ENCODE peak calls at places on chromosomes 4 and X, in ten cellular contexts. N is mammary epithelial cell, K is spleen, U is aorta, G is AG04450, J is HAP-1, Q is MM.1S, C is fibroblast of the aortic adventitia, B is GM06990, T is bronchial epithelial cell. X is an unnamed sample.

GRCh38 chr4:156830356-156830755 is 141.2 kb downstream of the PDGFC start:
- DNase-seq in N (peak), K (no peak), U (no peak), G (no peak), J (no peak), Q (no peak), C (peak), B (no peak), T (peak), X (peak)

GRCh38 chr4:40682298-40683101 is 52.8 kb upstream of the RBM47 start:
- DNase-seq in N (no peak), K (no peak), U (no peak), G (no peak), J (no peak), Q (no peak), C (no peak), B (no peak), T (no peak), X (peak)

GRCh38 chrX:17242470-17242869 is 132.5 kb upstream of the NHS start:
- DNase-seq in N (peak), K (no peak), U (no peak), G (peak), J (peak), Q (peak), C (peak), B (peak), T (peak), X (peak)

GRCh38 chrX:51336584-51336983 is 4.0 kb downstream of the NUDT10 start:
- DNase-seq in N (peak), K (no peak), U (no peak), G (no peak), J (peak), Q (peak), C (peak), B (peak), T (peak), X (peak)

GRCh38 chr4:142565771-142566170 is 280.3 kb downstream of the INPP4B start:
- DNase-seq in N (no peak), K (no peak), U (no peak), G (no peak), J (no peak), Q (no peak), C (no peak), B (peak), T (peak), X (no peak)

GRCh38 chrX:155071694-155072215 is 447 bp downstream of the BRCC3 start:
- DNase-seq in N (no peak), K (peak), U (no peak), G (no peak), J (no peak), Q (peak), C (no peak), B (no peak), T (no peak), X (no peak)

GRCh38 chr4:177339794-177340374 is 30.2 kb downstream of the NEIL3 start:
- DNase-seq in N (peak), K (no peak), U (no peak), G (peak), J (peak), Q (peak), C (peak), B (no peak), T (peak), X (peak)

GRCh38 chrX:112048707-112049106 is 33.9 kb downstream of the TRPC5 start:
- DNase-seq in N (no peak), K (no peak), U (no peak), G (no peak), J (peak), Q (no peak), C (no peak), B (no peak), T (no peak), X (no peak)

GRCh38 chrX:1322393-1322792 is 14.2 kb upstream of the IL3RA start:
- DNase-seq in N (no peak), K (no peak), U (peak), G (no peak), J (no peak), Q (no peak), C (no peak), B (no peak), T (no peak), X (no peak)

GRCh38 chr4:48493485-48494100 is 3.5 kb downstream of the ZAR1 start:
- DNase-seq in N (no peak), K (no peak), U (no peak), G (no peak), J (no peak), Q (no peak), C (peak), B (no peak), T (no peak), X (peak)

GRCh38 chr4:157220026-157220881 is at the start of gene GRIA2:
- DNase-seq in N (peak), K (peak), U (peak), G (no peak), J (peak), Q (no peak), C (peak), B (no peak), T (peak), X (peak)

GRCh38 chr4:153950100-153950979 is 161.5 kb upstream of the SFRP2 start:
- DNase-seq in N (peak), K (no peak), U (no peak), G (no peak), J (no peak), Q (peak), C (no peak), B (no peak), T (no peak), X (no peak)

GRCh38 chrX:12065251-12065650 is 73.0 kb upstream of the FRMPD4 start:
- DNase-seq in N (peak), K (no peak), U (no peak), G (no peak), J (peak), Q (no peak), C (peak), B (no peak), T (peak), X (no peak)

GRCh38 chr4:170872794-170873193 is 783.0 kb upstream of the AADAT start:
- DNase-seq in N (peak), K (no peak), U (no peak), G (no peak), J (no peak), Q (no peak), C (no peak), B (no peak), T (peak), X (no peak)

GRCh38 chrX:13126785-13127184 is 82.4 kb upstream of the FAM9C start:
- DNase-seq in N (no peak), K (no peak), U (no peak), G (no peak), J (no peak), Q (no peak), C (peak), B (no peak), T (no peak), X (no peak)

GRCh38 chr4:184441461-184442392 is 32.6 kb downstream of the IRF2 start:
- DNase-seq in N (no peak), K (no peak), U (no peak), G (no peak), J (no peak), Q (no peak), C (no peak), B (no peak), T (no peak), X (no peak)

GRCh38 chr4:2341911-2342652 is 76.4 kb downstream of the ZFYVE28 start:
- DNase-seq in N (no peak), K (peak), U (peak), G (no peak), J (no peak), Q (no peak), C (no peak), B (no peak), T (no peak), X (no peak)

GRCh38 chr4:99219072-99219471 is at the start of gene ADH6:
- DNase-seq in N (no peak), K (no peak), U (no peak), G (no peak), J (no peak), Q (no peak), C (no peak), B (no peak), T (no peak), X (no peak)

GRCh38 chr4:153227501-153227900 is 23.3 kb downstream of the TRIM2 start:
- DNase-seq in N (no peak), K (no peak), U (no peak), G (no peak), J (peak), Q (no peak), C (no peak), B (no peak), T (no peak), X (no peak)

GRCh38 chr4:10438924-10439323 is 18.3 kb downstream of the ZNF518B start:
- DNase-seq in N (no peak), K (no peak), U (no peak), G (no peak), J (no peak), Q (no peak), C (no peak), B (no peak), T (no peak), X (no peak)

GRCh38 chrX:23634181-23634580 is 33.1 kb upstream of the PRDX4 start:
- DNase-seq in N (peak), K (no peak), U (no peak), G (no peak), J (no peak), Q (no peak), C (peak), B (no peak), T (peak), X (peak)

GRCh38 chr4:155954118-155954503 is 445 bp upstream of the CTSO start:
- DNase-seq in N (no peak), K (peak), U (peak), G (no peak), J (no peak), Q (peak), C (no peak), B (no peak), T (no peak), X (no peak)

GRCh38 chr4:93828332-93828829 is at the start of gene ATOH1:
- DNase-seq in N (peak), K (no peak), U (no peak), G (no peak), J (peak), Q (peak), C (no peak), B (no peak), T (peak), X (no peak)

GRCh38 chr4:163564221-163564720 is 69.8 kb downstream of the TMA16 start:
- DNase-seq in N (no peak), K (no peak), U (no peak), G (no peak), J (peak), Q (no peak), C (no peak), B (no peak), T (no peak), X (no peak)

GRCh38 chr4:57064811-57065711 is 45.1 kb downstream of the IGFBP7 start:
- DNase-seq in N (no peak), K (no peak), U (peak), G (peak), J (no peak), Q (no peak), C (peak), B (no peak), T (peak), X (no peak)

GRCh38 chr4:57083107-57083506 is 27.1 kb downstream of the IGFBP7 start:
- DNase-seq in N (no peak), K (no peak), U (no peak), G (no peak), J (no peak), Q (no peak), C (peak), B (no peak), T (no peak), X (no peak)

GRCh38 chr4:157128395-157128794 is 52.4 kb downstream of the GLRB start:
- DNase-seq in N (peak), K (no peak), U (no peak), G (peak), J (peak), Q (peak), C (peak), B (no peak), T (peak), X (no peak)

GRCh38 chr4:136731025-136731424 is 801.3 kb downstream of the PCDH18 start:
- DNase-seq in N (no peak), K (no peak), U (no peak), G (no peak), J (no peak), Q (no peak), C (peak), B (no peak), T (no peak), X (no peak)

GRCh38 chr4:188372051-188372450 is 232.8 kb downstream of the TRIML1 start:
- DNase-seq in N (peak), K (no peak), U (no peak), G (peak), J (no peak), Q (no peak), C (no peak), B (no peak), T (peak), X (peak)

GRCh38 chrX:63751481-63751880 is 33.5 kb downstream of the ARHGEF9 start:
- DNase-seq in N (peak), K (no peak), U (no peak), G (no peak), J (no peak), Q (no peak), C (no peak), B (no peak), T (peak), X (no peak)
- H3K4me3 ChIP-seq in N (no peak), K (no peak), U (no peak), G (no peak), J (no peak), Q (no peak), C (no peak), B (no peak), T (no peak), X (no peak)

DNA sequence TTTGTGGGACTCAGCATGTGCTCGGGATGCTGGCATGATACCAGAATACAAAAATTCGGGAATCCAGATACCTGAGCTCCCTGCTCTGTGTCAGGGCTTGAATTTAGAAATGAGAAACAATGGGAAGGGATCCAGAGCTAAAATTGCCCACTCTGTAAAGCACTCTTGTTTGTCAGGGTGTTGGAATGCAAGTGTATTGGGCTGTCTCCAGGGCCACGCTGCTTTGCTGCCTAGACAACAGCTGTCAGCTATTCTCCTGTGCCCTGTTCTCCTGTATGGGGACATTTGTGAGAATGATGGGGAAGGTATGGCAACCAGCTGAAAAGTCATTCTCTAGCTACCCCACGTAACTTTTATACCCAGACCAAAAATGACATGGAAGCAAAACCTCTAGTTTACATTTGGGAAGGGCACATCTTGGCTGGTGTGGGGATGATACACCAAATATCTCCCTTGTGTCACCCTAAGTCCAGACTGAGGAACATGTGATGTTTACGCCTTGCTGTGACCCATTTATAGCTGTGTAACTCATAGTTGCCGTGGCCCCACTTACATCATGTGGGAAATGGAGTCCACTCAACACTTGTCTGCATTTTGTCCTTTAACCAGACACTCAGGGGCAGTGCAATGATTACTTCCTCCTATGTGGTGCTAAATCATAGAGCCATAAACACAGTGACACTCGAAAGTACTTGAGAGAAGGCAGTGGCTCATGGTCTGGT is 46.6 kb downstream of the SMPX start:
- DNase-seq in N (no peak), K (no peak), U (no peak), G (no peak), J (no peak), Q (no peak), C (no peak), B (no peak), T (no peak), X (no peak)
- H3K4me3 ChIP-seq in N (no peak), K (no peak), U (no peak), G (no peak), J (no peak), Q (no peak), C (no peak), B (no peak), T (no peak), X (no peak)

DNA sequence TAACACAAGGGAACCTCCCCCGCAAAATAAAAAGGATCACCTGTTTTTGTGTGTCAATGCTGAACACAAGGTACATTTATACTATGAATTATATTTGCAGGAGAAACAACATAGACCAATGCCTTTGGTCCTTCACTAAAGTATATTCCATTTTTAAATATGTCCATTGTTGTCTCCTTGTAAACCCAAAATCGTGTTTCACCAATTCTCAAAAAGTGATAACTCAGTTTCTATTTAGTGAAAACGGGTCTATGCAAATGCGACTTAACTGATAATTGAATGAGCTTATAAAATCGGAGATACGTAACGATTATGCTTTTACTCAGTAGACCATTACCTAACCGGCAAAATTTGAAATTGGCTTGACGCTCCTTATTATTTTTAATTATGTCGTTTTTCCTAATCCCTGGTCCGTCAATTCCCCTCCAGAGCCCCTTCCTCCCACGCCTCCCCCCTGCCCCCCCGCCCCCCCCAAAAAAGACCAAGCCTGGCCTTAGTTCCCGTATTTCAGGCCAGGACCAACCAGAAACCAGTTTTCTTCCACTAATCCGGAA is 2.0 kb downstream of the BRWD3 start:
- DNase-seq in N (no peak), K (no peak), U (no peak), G (no peak), J (no peak), Q (peak), C (peak), B (no peak), T (peak), X (peak)
- H3K4me3 ChIP-seq in N (peak), K (peak), U (peak), G (peak), J (peak), Q (peak), C (peak), B (peak), T (peak), X (peak)

GRCh38 chr4:39044947-39045734 is 12.9 kb upstream of the TMEM156 start:
- DNase-seq in N (peak), K (peak), U (no peak), G (no peak), J (no peak), Q (no peak), C (peak), B (no peak), T (no peak), X (peak)
- H3K4me3 ChIP-seq in N (peak), K (peak), U (peak), G (peak), J (peak), Q (peak), C (peak), B (peak), T (peak), X (peak)

GRCh38 chr4:76253511-76253910 is 2.0 kb downstream of the FAM47E start:
- DNase-seq in N (no peak), K (no peak), U (no peak), G (no peak), J (no peak), Q (no peak), C (no peak), B (no peak), T (no peak), X (no peak)

GRCh38 chr4:76251448-76252270 is at the start of gene FAM47E:
- DNase-seq in N (peak), K (peak), U (peak), G (no peak), J (peak), Q (peak), C (no peak), B (peak), T (peak), X (peak)

GRCh38 chr4:76246852-76247251 is 4.7 kb upstream of the FAM47E start:
- DNase-seq in N (no peak), K (no peak), U (no peak), G (no peak), J (no peak), Q (no peak), C (no peak), B (no peak), T (no peak), X (no peak)

GRCh38 chr4:76252271-76252653 is 741 bp downstream of the FAM47E start:
- DNase-seq in N (no peak), K (no peak), U (no peak), G (no peak), J (no peak), Q (no peak), C (no peak), B (no peak), T (no peak), X (no peak)

DNA sequence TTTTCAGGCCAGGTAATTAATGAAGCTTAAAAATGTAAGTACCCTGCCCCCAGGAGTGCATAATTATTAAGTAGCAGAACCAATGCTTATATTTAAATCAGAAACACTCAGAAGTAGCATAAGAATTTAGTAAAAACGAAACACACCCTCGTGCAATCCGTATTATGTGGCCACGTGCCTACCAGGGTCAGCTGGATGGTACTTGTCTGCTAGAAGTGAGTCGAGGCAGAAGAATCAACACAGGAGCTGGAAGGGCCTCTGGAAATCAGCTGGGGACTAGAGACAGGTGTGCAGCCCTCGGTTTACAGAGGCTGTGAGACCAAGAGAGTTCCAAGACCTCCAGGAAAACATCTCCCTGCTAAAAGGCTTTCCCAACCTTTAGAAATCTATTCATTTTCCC is 559 bp upstream of the FAM47E start:
- DNase-seq in N (no peak), K (no peak), U (no peak), G (no peak), J (no peak), Q (peak), C (no peak), B (no peak), T (no peak), X (no peak)
- H3K4me3 ChIP-seq in N (peak), K (peak), U (peak), G (peak), J (peak), Q (peak), C (peak), B (no peak), T (peak), X (peak)

GRCh38 chrX:40107291-40108083 is 9.7 kb upstream of the BCOR start:
- DNase-seq in N (no peak), K (peak), U (peak), G (no peak), J (peak), Q (peak), C (no peak), B (no peak), T (no peak), X (peak)
- H3K4me3 ChIP-seq in N (no peak), K (peak), U (no peak), G (no peak), J (peak), Q (peak), C (no peak), B (peak), T (no peak), X (peak)

GRCh38 chr4:8422786-8423185 is 17.7 kb downstream of the ACOX3 start:
- DNase-seq in N (no peak), K (no peak), U (no peak), G (no peak), J (no peak), Q (no peak), C (no peak), B (no peak), T (no peak), X (no peak)

GRCh38 chr4:8431553-8431952 is 9.0 kb downstream of the ACOX3 start:
- DNase-seq in N (no peak), K (no peak), U (no peak), G (no peak), J (no peak), Q (no peak), C (no peak), B (no peak), T (no peak), X (no peak)

GRCh38 chr4:8427761-8428287 is 12.7 kb downstream of the ACOX3 start:
- DNase-seq in N (peak), K (no peak), U (peak), G (no peak), J (no peak), Q (no peak), C (peak), B (no peak), T (peak), X (peak)

GRCh38 chr4:8428288-8429097 is 12.0 kb downstream of the ACOX3 start:
- DNase-seq in N (peak), K (peak), U (peak), G (peak), J (peak), Q (peak), C (peak), B (peak), T (peak), X (peak)

DNA sequence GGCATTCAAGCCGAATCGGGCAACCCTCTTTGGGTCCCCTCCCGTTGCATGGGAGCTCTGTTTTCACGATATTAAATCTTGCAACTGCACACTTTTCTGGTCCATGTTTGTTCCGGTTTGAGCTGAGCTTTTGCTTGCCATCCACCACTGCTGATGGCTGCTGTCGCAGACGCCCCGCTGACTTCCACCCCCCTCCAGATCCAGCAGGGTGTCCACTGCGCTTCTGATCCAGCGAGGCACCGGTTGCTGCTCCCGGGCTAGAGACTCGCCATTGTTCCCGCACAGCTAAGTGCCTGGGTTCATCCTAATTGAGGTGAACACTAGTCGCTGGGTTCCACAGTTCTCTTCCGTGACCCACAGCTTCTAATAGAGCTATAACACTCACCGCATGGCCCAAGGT is 13.3 kb downstream of the ACOX3 start:
- DNase-seq in N (no peak), K (no peak), U (no peak), G (no peak), J (no peak), Q (no peak), C (no peak), B (no peak), T (no peak), X (no peak)
- H3K4me3 ChIP-seq in N (peak), K (peak), U (peak), G (peak), J (peak), Q (peak), C (peak), B (peak), T (peak), X (peak)